ENCODE peak calls at places on chromosome 18, in five cellular contexts. J, Y, U, F and V are unnamed samples.

GRCh38 chr18:80245781-80246655 is 1.3 kb downstream of the PARD6G start:
- DNase-seq in U (no peak), J (peak; percentile 85), Y (no peak), F (no peak), V (peak; percentile 71)

GRCh38 chr18:57819671-57820460 is 16.8 kb upstream of the ATP8B1 start:
- DNase-seq in Y (peak; percentile 22), F (no peak), J (no peak), U (no peak), V (no peak)

GRCh38 chr18:9260388-9261380 is 73.9 kb upstream of the TWSG1 start:
- DNase-seq in Y (no peak), U (no peak), J (no peak), F (no peak), V (no peak)

GRCh38 chr18:41134426-41134825 is 820.6 kb upstream of the PIK3C3 start:
- DNase-seq in J (no peak), U (no peak), Y (no peak), F (no peak), V (no peak)

GRCh38 chr18:79747156-79747845 is 50.4 kb upstream of the KCNG2 start:
- DNase-seq in J (no peak), F (peak; percentile 16), Y (no peak), U (no peak), V (no peak)

GRCh38 chr18:57134564-57135211 is 12.2 kb upstream of the BOD1L2 start:
- DNase-seq in U (no peak), Y (no peak), J (no peak), F (no peak), V (no peak)

GRCh38 chr18:47944972-47945843 is 14.7 kb upstream of the SMAD2 start:
- DNase-seq in J (no peak), Y (no peak), F (no peak), U (no peak), V (no peak)

GRCh38 chr18:1296237-1296636 is 391.6 kb downstream of the ADCYAP1 start:
- DNase-seq in F (no peak), Y (no peak), J (no peak), U (no peak), V (no peak)

GRCh38 chr18:477565-477964 is 22.9 kb downstream of the COLEC12 start:
- DNase-seq in Y (peak; percentile 38), U (no peak), F (no peak), J (no peak), V (no peak)

GRCh38 chr18:46624127-46624526 is 32.9 kb downstream of the LOXHD1 start:
- DNase-seq in J (no peak), F (no peak), U (no peak), Y (no peak), V (no peak)

GRCh38 chr18:33870059-33870458 is 292.0 kb downstream of the ASXL3 start:
- DNase-seq in Y (no peak), F (no peak), J (no peak), U (no peak), V (no peak)

GRCh38 chr18:58051765-58052460 is 7.9 kb downstream of the NEDD4L start:
- DNase-seq in Y (peak; percentile 47), U (no peak), J (no peak), F (no peak), V (no peak)

GRCh38 chr18:36212301-36212977 is 25.1 kb downstream of the MOCOS start:
- DNase-seq in U (no peak), J (no peak), F (no peak), Y (no peak), V (no peak)

GRCh38 chr18:56284319-56284718 is 354.1 kb downstream of the TXNL1 start:
- DNase-seq in J (no peak), U (no peak), Y (no peak), F (no peak), V (no peak)

GRCh38 chr18:54888933-54889332 is 60.7 kb downstream of the RAB27B start:
- DNase-seq in U (no peak), J (no peak), Y (no peak), F (no peak), V (no peak)

GRCh38 chr18:21740474-21740723 is 193 bp upstream of the MIB1 start:
- DNase-seq in Y (peak; percentile 94), F (no peak), U (no peak), J (no peak), V (peak; percentile 93)